ENCODE peak calls at places on chromosomes 3 and 15, in six cellular contexts. K is KBM-7, Y is transverse colon, I is tibial artery, S is iris pigment epithelial cell, O is iPS-NIHi11. L is an unnamed sample.
A peak's percentile ranks its signal among the peaks of the same experiment; 100 is the strongest.

GRCh38 chr3:41888368-41889076 is 73.4 kb downstream of the ULK4 start:
- DNase-seq in K (no peak), Y (no peak), I (no peak), S (no peak), O (peak; percentile 39), L (no peak)

GRCh38 chr15:88204584-88204983 is 52.0 kb downstream of the NTRK3 start:
- DNase-seq in K (no peak), Y (no peak), I (no peak), S (no peak), O (no peak), L (no peak)

GRCh38 chr3:331881-332280 is 135.3 kb downstream of the CHL1 start:
- DNase-seq in K (no peak), Y (no peak), I (no peak), S (peak; percentile 19), O (no peak), L (no peak)

GRCh38 chr3:115217678-115218451 is 70.8 kb upstream of the ZBTB20 start:
- DNase-seq in K (peak; percentile 43), Y (peak; percentile 52), I (no peak), S (peak; percentile 68), O (peak; percentile 46), L (peak; percentile 40)

GRCh38 chr3:61771976-61772375 is 210.6 kb downstream of the PTPRG start:
- DNase-seq in K (no peak), Y (no peak), I (no peak), S (no peak), O (no peak), L (no peak)

GRCh38 chr15:51864408-51865056 is 35.1 kb downstream of the TMOD3 start:
- DNase-seq in K (no peak), Y (no peak), I (no peak), S (peak; percentile 52), O (peak; percentile 40), L (no peak)

GRCh38 chr3:130779031-130779430 is 32.4 kb upstream of the PIK3R4 start:
- DNase-seq in K (no peak), Y (no peak), I (no peak), S (no peak), O (no peak), L (no peak)

GRCh38 chr15:31080618-31081017 is 20.9 kb downstream of the TRPM1 start:
- DNase-seq in K (no peak), Y (peak; percentile 42), I (peak; percentile 37), S (no peak), O (peak; percentile 90), L (peak; percentile 44)

GRCh38 chr15:35546581-35547381 is 816 bp upstream of the DPH6 start:
- DNase-seq in K (no peak), Y (no peak), I (no peak), S (no peak), O (no peak), L (no peak)

GRCh38 chr3:141401095-141401494 is 32.8 kb downstream of the ZBTB38 start:
- DNase-seq in K (no peak), Y (no peak), I (no peak), S (no peak), O (no peak), L (no peak)

GRCh38 chr3:142445816-142446254 is 2.0 kb downstream of the XRN1 start:
- DNase-seq in K (peak; percentile 59), Y (peak; percentile 31), I (no peak), S (peak; percentile 68), O (no peak), L (no peak)

GRCh38 chr3:188077160-188077812 is 76.7 kb upstream of the LPP start:
- DNase-seq in K (no peak), Y (no peak), I (peak; percentile 56), S (no peak), O (no peak), L (no peak)

GRCh38 chr3:197490098-197490497 is 65.7 kb downstream of the BDH1 start:
- DNase-seq in K (no peak), Y (no peak), I (no peak), S (peak; percentile 74), O (no peak), L (no peak)

GRCh38 chr3:97880267-97880666 is 58.5 kb downstream of the CRYBG3 start:
- DNase-seq in K (no peak), Y (no peak), I (no peak), S (peak; percentile 66), O (no peak), L (no peak)

GRCh38 chr3:125609384-125609783 is 14.1 kb upstream of the OSBPL11 start:
- DNase-seq in K (no peak), Y (no peak), I (no peak), S (no peak), O (no peak), L (no peak)

GRCh38 chr3:184685646-184686045 is 26.2 kb downstream of the MAGEF1 start:
- DNase-seq in K (no peak), Y (no peak), I (no peak), S (no peak), O (peak; percentile 68), L (no peak)

GRCh38 chr15:81814882-81815455 is 230.8 kb downstream of the MEX3B start:
- DNase-seq in K (no peak), Y (no peak), I (no peak), S (no peak), O (no peak), L (no peak)

L was measured in COLO829.